ENCODE peak calls at places on chromosome 21, in seven cellular contexts. G is RWPE1, R is right atrium auricular region, I is SK-MEL-5, M is H4, J is NCI-H2171, N is iris pigment epithelial cell. O is an unnamed sample.

GRCh38 chr21:40556442-40556968 is 290.5 kb downstream of the DSCAM start:
- DNase-seq in G (no peak), R (no peak), I (no peak), M (no peak), J (no peak), N (no peak), O (no peak)

GRCh38 chr21:42614391-42614790 is 39.0 kb upstream of the PDE9A start:
- DNase-seq in G (no peak), R (no peak), I (no peak), M (no peak), J (no peak), N (no peak), O (no peak)

GRCh38 chr21:43885721-43886120 is 20.7 kb downstream of the AGPAT3 start:
- DNase-seq in G (no peak), R (no peak), I (no peak), M (no peak), J (no peak), N (no peak), O (no peak)

GRCh38 chr21:16534408-16535099 is 804.8 kb downstream of the USP25 start:
- DNase-seq in G (no peak), R (peak; percentile 90), I (peak; percentile 51), M (peak; percentile 42), J (no peak), N (peak; percentile 76), O (peak; percentile 9)

GRCh38 chr21:30839304-30839703 is 9.7 kb upstream of the KRTAP7-1 start:
- DNase-seq in G (peak; percentile 62), R (no peak), I (peak; percentile 60), M (peak; percentile 34), J (peak; percentile 2), N (peak; percentile 48), O (peak; percentile 30)

GRCh38 chr21:15592271-15592860 is 137.4 kb upstream of the USP25 start:
- DNase-seq in G (peak; percentile 20), R (no peak), I (peak; percentile 46), M (peak; percentile 37), J (no peak), N (peak; percentile 46), O (peak; percentile 50)

GRCh38 chr21:46092811-46093667 is 4.9 kb upstream of the COL6A2 start:
- DNase-seq in G (no peak), R (peak; percentile 54), I (no peak), M (peak; percentile 3), J (no peak), N (no peak), O (no peak)

GRCh38 chr21:15028186-15028585 is 36.6 kb downstream of the NRIP1 start:
- DNase-seq in G (no peak), R (no peak), I (no peak), M (no peak), J (no peak), N (no peak), O (peak; percentile 96)

GRCh38 chr21:37792046-37792445 is 124.2 kb downstream of the KCNJ6 start:
- DNase-seq in G (no peak), R (no peak), I (no peak), M (no peak), J (no peak), N (peak; percentile 40), O (no peak)

GRCh38 chr21:42455196-42455595 is 40.8 kb downstream of the RSPH1 start:
- DNase-seq in G (peak; percentile 39), R (no peak), I (no peak), M (peak; percentile 48), J (no peak), N (no peak), O (no peak)

GRCh38 chr21:21851657-21852056 is 853.4 kb downstream of the NCAM2 start:
- DNase-seq in G (peak; percentile 6), R (no peak), I (peak; percentile 30), M (no peak), J (no peak), N (peak; percentile 2), O (no peak)

GRCh38 chr21:25561668-25562641 is 45.3 kb downstream of the MRPL39 start:
- DNase-seq in G (peak; percentile 45), R (peak; percentile 69), I (no peak), M (peak; percentile 42), J (peak; percentile 50), N (peak; percentile 72), O (no peak)

GRCh38 chr21:31879251-31879650 is 6.4 kb downstream of the HUNK start:
- DNase-seq in G (no peak), R (no peak), I (no peak), M (no peak), J (no peak), N (no peak), O (no peak)

GRCh38 chr21:34687065-34687464 is 18.3 kb downstream of the CLIC6 start:
- DNase-seq in G (no peak), R (no peak), I (no peak), M (no peak), J (no peak), N (no peak), O (no peak)

GRCh38 chr21:16580661-16581060 is 850.9 kb downstream of the USP25 start:
- DNase-seq in G (no peak), R (no peak), I (no peak), M (no peak), J (no peak), N (no peak), O (no peak)

GRCh38 chr21:32499249-32500055 is 85.9 kb downstream of the TCP10L start:
- DNase-seq in G (no peak), R (no peak), I (no peak), M (no peak), J (no peak), N (peak; percentile 73), O (no peak)

GRCh38 chr21:42887321-42887720 is 5.8 kb upstream of the NDUFV3 start:
- DNase-seq in G (no peak), R (no peak), I (no peak), M (no peak), J (no peak), N (no peak), O (no peak)

GRCh38 chr21:38048241-38048640 is 132.0 kb upstream of the KCNJ6 start:
- DNase-seq in G (no peak), R (no peak), I (no peak), M (no peak), J (peak; percentile 14), N (no peak), O (no peak)

GRCh38 chr21:44582980-44583799 is 2.8 kb upstream of the KRTAP10-5 start:
- DNase-seq in G (no peak), R (peak; percentile 36), I (no peak), M (no peak), J (no peak), N (no peak), O (peak; percentile 15)

GRCh38 chr21:17462276-17462981 is 50.4 kb upstream of the CXADR start:
- DNase-seq in G (no peak), R (no peak), I (peak; percentile 43), M (no peak), J (no peak), N (peak; percentile 48), O (no peak)

GRCh38 chr21:42777757-42778344 is 101.5 kb downstream of the WDR4 start:
- DNase-seq in G (no peak), R (no peak), I (peak; percentile 74), M (no peak), J (no peak), N (peak; percentile 10), O (no peak)

GRCh38 chr21:26273686-26274313 is 103.2 kb upstream of the APP start:
- DNase-seq in G (no peak), R (no peak), I (no peak), M (no peak), J (no peak), N (no peak), O (no peak)

GRCh38 chr21:32119389-32119788 is 159.5 kb downstream of the MIS18A start:
- DNase-seq in G (no peak), R (no peak), I (no peak), M (no peak), J (no peak), N (no peak), O (no peak)

GRCh38 chr21:16330340-16331319 is 600.8 kb downstream of the USP25 start:
- DNase-seq in G (peak; percentile 42), R (no peak), I (peak; percentile 90), M (peak; percentile 80), J (peak; percentile 41), N (peak; percentile 85), O (peak; percentile 65)

GRCh38 chr21:17114019-17114418 is 398.8 kb upstream of the CXADR start:
- DNase-seq in G (no peak), R (no peak), I (no peak), M (no peak), J (no peak), N (no peak), O (no peak)

GRCh38 chr21:37927711-37928110 is 11.5 kb upstream of the KCNJ6 start:
- DNase-seq in G (no peak), R (no peak), I (no peak), M (no peak), J (no peak), N (no peak), O (no peak)

GRCh38 chr21:33855190-33855589 is 60.4 kb downstream of the ATP5PO start:
- DNase-seq in G (no peak), R (no peak), I (peak; percentile 14), M (no peak), J (no peak), N (no peak), O (no peak)

GRCh38 chr21:33660406-33660805 is 18.1 kb downstream of the ITSN1 start:
- DNase-seq in G (no peak), R (no peak), I (no peak), M (no peak), J (no peak), N (no peak), O (no peak)

O was measured in A673.